ENCODE peak calls at places on chromosomes 6 and 20, in seven cellular contexts. C, M, B, T, N, V and X are unnamed samples.

GRCh38 chr6:85129881-85130280 is 320.0 kb upstream of the NT5E start:
- DNase-seq in N (no peak), B (no peak), V (no peak), T (no peak), C (no peak), M (no peak), X (no peak)

GRCh38 chr20:24971702-24972101 is 20.8 kb downstream of the APMAP start:
- DNase-seq in B (no peak), M (no peak), N (no peak), C (no peak), V (no peak), T (no peak), X (no peak)

GRCh38 chr6:116928667-116929066 is 51.6 kb downstream of the RFX6 start:
- DNase-seq in M (no peak), V (no peak), C (no peak), N (no peak), T (no peak), B (no peak), X (no peak)

GRCh38 chr6:31180500-31180899 is 10.0 kb upstream of the POU5F1 start:
- DNase-seq in C (peak; percentile 37), V (no peak), N (peak; percentile 95), B (peak; percentile 64), M (peak; percentile 77), T (peak; percentile 86), X (peak; percentile 83)

GRCh38 chr6:129744201-129744879 is 34.4 kb upstream of the ARHGAP18 start:
- DNase-seq in V (peak; percentile 29), N (no peak), C (no peak), M (no peak), B (no peak), T (no peak), X (peak; percentile 38)

GRCh38 chr6:56772737-56773184 is 130.1 kb upstream of the DST start:
- DNase-seq in C (no peak), T (no peak), N (peak; percentile 57), B (no peak), M (peak; percentile 47), V (peak; percentile 19), X (peak; percentile 89)

GRCh38 chr20:62624325-62624690 is 18.0 kb upstream of the SLCO4A1 start:
- DNase-seq in C (no peak), T (no peak), N (no peak), V (peak; percentile 33), M (no peak), B (no peak), X (no peak)

GRCh38 chr6:144999127-144999526 is 714.0 kb downstream of the UTRN start:
- DNase-seq in C (no peak), M (no peak), V (no peak), N (no peak), T (no peak), B (no peak), X (no peak)

GRCh38 chr6:106536357-106536756 is 92.9 kb downstream of the RTN4IP1 start:
- DNase-seq in M (no peak), V (no peak), N (no peak), C (no peak), B (no peak), T (no peak), X (no peak)

GRCh38 chr6:83838727-83839126 is 14.4 kb upstream of the RIPPLY2 start:
- DNase-seq in M (no peak), N (no peak), V (no peak), T (no peak), C (no peak), B (no peak), X (no peak)

GRCh38 chr6:1597924-1598323 is 11.8 kb upstream of the FOXC1 start:
- DNase-seq in B (no peak), C (no peak), V (no peak), N (no peak), T (no peak), M (no peak), X (no peak)

GRCh38 chr6:39084506-39084905 is 30.5 kb downstream of the SAYSD1 start:
- DNase-seq in B (no peak), C (no peak), N (no peak), V (no peak), T (no peak), M (peak; percentile 41), X (no peak)

GRCh38 chr6:6841571-6841970 is 253.1 kb downstream of the LY86 start:
- DNase-seq in N (no peak), T (no peak), M (no peak), B (no peak), V (no peak), C (no peak), X (no peak)

GRCh38 chr6:42050011-42050896 is at the start of gene TAF8:
- DNase-seq in N (peak; percentile 98), C (peak; percentile 88), T (peak; percentile 95), V (peak; percentile 95), M (peak; percentile 93), B (peak; percentile 83), X (peak; percentile 91)

GRCh38 chr20:41423026-41423425 is 56.4 kb upstream of the EMILIN3 start:
- DNase-seq in T (no peak), V (no peak), N (no peak), M (no peak), C (no peak), B (no peak), X (no peak)

GRCh38 chr6:28825732-28826293 is 98.0 kb downstream of the TRIM27 start:
- DNase-seq in C (no peak), V (no peak), M (no peak), B (no peak), T (no peak), N (no peak), X (no peak)

DNA sequence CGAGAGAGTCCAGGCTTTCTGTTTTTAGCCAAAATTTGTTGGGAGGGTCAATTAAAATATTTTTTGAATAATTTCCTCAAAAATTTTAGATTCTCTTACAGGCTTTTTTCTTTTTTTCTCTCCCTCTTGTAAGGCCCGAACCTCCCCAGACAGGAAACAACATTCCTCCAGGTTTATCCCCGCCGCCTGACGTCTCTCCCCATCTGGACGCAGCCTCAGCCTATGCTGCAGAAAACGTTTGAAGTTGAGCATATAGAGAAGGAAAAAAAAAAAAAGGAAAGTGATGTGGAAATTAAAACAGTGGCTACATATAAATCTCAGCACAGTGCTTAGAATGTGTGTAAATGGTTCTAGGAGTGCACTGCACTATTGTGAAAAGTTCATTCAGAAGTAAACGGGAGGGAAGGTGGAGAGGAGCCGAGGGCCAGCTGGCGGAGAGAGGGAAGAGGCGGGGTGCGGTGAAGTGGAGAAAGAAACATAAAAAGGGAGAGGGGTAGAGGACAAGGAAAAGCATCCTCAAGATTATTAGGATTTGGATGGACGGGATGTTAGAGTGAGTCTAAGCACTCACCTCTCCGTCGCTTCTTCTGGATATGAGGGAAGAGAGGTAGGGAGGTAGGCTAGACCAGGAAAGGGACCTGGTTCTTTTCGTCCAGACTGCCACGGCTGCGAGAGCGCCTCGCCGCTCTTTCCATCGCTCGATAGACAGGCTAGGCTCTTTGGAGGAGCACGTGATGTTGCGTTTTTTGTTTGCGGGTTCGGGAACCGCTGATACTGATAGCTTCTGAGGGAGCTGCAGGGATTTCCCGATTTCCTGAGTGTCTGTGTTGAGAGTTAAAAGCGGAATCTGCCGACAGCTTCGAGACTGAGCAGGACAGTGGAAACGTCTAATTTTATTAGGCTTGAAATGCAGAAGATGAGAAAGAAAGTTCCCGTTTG is 98.7 kb downstream of the TRIM27 start:
- DNase-seq in T (no peak), N (no peak), V (no peak), C (no peak), B (no peak), M (no peak), X (no peak)
- H3K27me3 ChIP-seq in T (peaks cover 90% of the 10 kb centered on the region), N (peaks cover 78% of the 10 kb centered on the region), V (peaks cover 80% of the 10 kb centered on the region), C (peaks cover 43% of the 10 kb centered on the region), B (peaks cover 52% of the 10 kb centered on the region), M (peaks cover 99% of the 10 kb centered on the region), X (peaks cover 68% of the 10 kb centered on the region)

DNA sequence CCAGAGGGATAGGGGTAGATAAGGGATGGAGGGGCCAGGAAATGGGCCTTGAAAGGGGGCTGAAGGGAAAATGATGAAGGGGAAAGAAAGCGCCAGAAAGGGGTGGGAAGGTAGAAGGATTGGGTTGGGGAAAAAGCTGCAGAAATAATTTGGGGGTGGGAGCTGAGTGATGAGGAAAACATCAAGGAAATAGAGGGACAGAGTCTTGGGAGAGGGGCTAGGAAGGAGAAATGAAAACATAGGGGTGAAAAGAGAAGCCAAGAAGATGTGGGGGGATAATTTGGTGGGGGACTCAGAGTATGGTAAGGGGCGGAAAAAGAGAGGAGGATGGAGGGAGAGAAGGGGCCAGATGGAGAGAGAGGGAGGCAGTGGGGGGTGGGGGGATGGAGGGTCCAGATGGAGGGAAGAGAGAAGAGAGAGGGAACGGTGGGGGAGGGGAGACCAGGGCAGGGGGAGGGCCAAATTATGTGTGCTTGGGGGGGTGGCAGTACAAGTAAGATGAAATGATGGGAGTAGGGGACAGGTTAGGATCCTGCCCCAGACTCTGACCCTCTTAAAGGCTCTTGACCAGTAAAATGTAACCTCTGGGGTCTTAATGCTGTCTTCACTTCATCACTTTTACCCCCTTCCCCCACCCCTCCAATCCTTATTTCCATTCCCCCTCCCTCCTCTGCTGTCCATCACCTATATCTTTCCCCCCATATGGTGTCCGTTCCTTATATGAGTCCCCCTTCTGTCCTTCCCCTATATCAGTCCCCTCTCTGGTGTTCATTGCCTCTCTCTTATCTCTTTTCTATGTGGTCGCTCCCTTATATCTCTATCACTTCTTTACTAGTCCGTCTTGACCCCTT is 853 bp downstream of the SYNGAP1 start:
- DNase-seq in T (no peak), M (no peak), V (no peak), C (no peak), N (no peak), B (no peak), X (no peak)
- H3K27ac ChIP-seq in T (no peak overlapping the region), M (peak overlapping the region; percentile 97), V (peak overlapping the region; percentile 96), C (no peak overlapping the region), N (peak overlapping the region; percentile 34), B (no peak overlapping the region), X (no peak overlapping the region)

GRCh38 chr6:15913573-15913972 is 215.3 kb upstream of the MYLIP start:
- DNase-seq in T (no peak), M (no peak), N (no peak), V (no peak), B (no peak), C (no peak), X (no peak)
- H3K27me3 ChIP-seq in T (no peaks in the 10 kb centered on the region), M (no peaks in the 10 kb centered on the region), N (no peaks in the 10 kb centered on the region), V (no peaks in the 10 kb centered on the region), B (no peaks in the 10 kb centered on the region), C (no peaks in the 10 kb centered on the region), X (no peaks in the 10 kb centered on the region)

GRCh38 chr6:154167163-154167562 is 128.1 kb downstream of the OPRM1 start:
- DNase-seq in V (no peak), B (no peak), T (no peak), M (no peak), N (no peak), C (no peak), X (no peak)

GRCh38 chr6:154169193-154169847 is 130.3 kb downstream of the OPRM1 start:
- DNase-seq in T (peak; percentile 70), V (no peak), M (no peak), B (no peak), C (no peak), N (no peak), X (no peak)

GRCh38 chr6:154164397-154164796 is 125.4 kb downstream of the OPRM1 start:
- DNase-seq in B (no peak), N (peak; percentile 75), T (no peak), C (no peak), V (peak; percentile 51), M (no peak), X (no peak)

GRCh38 chr6:154165488-154165887 is 126.4 kb downstream of the OPRM1 start:
- DNase-seq in C (no peak), M (no peak), B (no peak), N (no peak), T (no peak), V (no peak), X (no peak)

DNA sequence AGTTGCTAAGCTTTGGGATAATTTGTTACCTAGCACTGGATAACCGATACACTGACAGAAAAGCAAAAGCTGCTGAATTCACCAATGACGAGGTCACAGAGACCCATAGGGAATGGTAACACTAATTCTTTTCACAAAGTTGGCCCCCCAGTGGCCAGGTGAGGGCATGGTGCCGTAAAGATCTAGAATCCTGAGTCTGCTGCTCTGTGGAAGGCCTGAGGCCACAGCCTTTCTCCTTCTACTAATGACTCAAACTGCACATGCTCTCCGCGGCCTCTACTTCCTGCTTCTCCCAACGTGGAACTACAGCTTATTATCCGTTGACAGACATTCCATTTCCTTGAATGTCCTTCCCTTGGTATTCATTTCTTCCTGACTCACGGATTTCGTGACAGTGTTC is 127.1 kb downstream of the OPRM1 start:
- DNase-seq in N (no peak), V (no peak), M (no peak), B (no peak), T (no peak), C (no peak), X (no peak)
- H3K27ac ChIP-seq in N (no peak overlapping the region), V (no peak overlapping the region), M (no peak overlapping the region), B (no peak overlapping the region), T (peak overlapping the region; percentile 20), C (no peak overlapping the region), X (no peak overlapping the region)